ENCODE peak calls at places on chromosomes 6 and 20, in four cellular contexts. M is cardiac muscle cell, G is fibroblast of lung, K is OCI-LY7. E is an unnamed sample.

GRCh38 chr6:73290435-73290834 is 27.4 kb upstream of the KHDC1 start:
- DNase-seq in M (no peak), G (peak; percentile 32), K (no peak), E (no peak)

GRCh38 chr6:57198926-57199636 is 23.0 kb downstream of the RAB23 start:
- DNase-seq in M (no peak), G (no peak), K (no peak), E (no peak)

GRCh38 chr6:80541186-80541585 is 434.7 kb downstream of the BCKDHB start:
- DNase-seq in M (no peak), G (peak; percentile 96), K (no peak), E (peak; percentile 91)

GRCh38 chr20:37994512-37994911 is 38.7 kb downstream of the TTI1 start:
- DNase-seq in M (no peak), G (peak; percentile 89), K (no peak), E (peak; percentile 45)

GRCh38 chr6:3750324-3751018 is 1.0 kb downstream of the PXDC1 start:
- DNase-seq in M (peak; percentile 36), G (peak; percentile 74), K (no peak), E (peak; percentile 56)

GRCh38 chr20:21513881-21514540 is at the start of gene NKX2-2:
- DNase-seq in M (no peak), G (peak; percentile 56), K (no peak), E (no peak)

GRCh38 chr6:57303931-57304681 is 13.3 kb upstream of the PRIM2 start:
- DNase-seq in M (no peak), G (peak; percentile 47), K (no peak), E (no peak)

GRCh38 chr6:128111096-128111495 is 210.2 kb upstream of the THEMIS start:
- DNase-seq in M (no peak), G (peak; percentile 35), K (no peak), E (no peak)

GRCh38 chr20:62776692-62777527 is 19.4 kb upstream of the MRGBP start:
- DNase-seq in M (no peak), G (no peak), K (peak; percentile 86), E (peak; percentile 18)

GRCh38 chr6:144395835-144396234 is 110.7 kb downstream of the UTRN start:
- DNase-seq in M (no peak), G (no peak), K (no peak), E (no peak)

GRCh38 chr20:60649541-60649940 is 602.5 kb upstream of the CDH4 start:
- DNase-seq in M (no peak), G (no peak), K (no peak), E (no peak)

GRCh38 chr6:44126320-44127149 is 717 bp downstream of the MRPL14 start:
- DNase-seq in M (peak; percentile 77), G (peak; percentile 79), K (peak; percentile 53), E (peak; percentile 47)

GRCh38 chr6:5337573-5337972 is 76.3 kb downstream of the FARS2 start:
- DNase-seq in M (no peak), G (peak; percentile 83), K (no peak), E (no peak)

GRCh38 chr20:9051508-9051907 is 17.4 kb upstream of the PLCB4 start:
- DNase-seq in M (no peak), G (peak; percentile 98), K (no peak), E (peak; percentile 97)

GRCh38 chr6:79604583-79605037 is 26.5 kb upstream of the SH3BGRL2 start:
- DNase-seq in M (no peak), G (peak; percentile 98), K (no peak), E (no peak)

GRCh38 chr6:107328081-107328480 is 131.3 kb downstream of the PDSS2 start:
- DNase-seq in M (no peak), G (no peak), K (no peak), E (no peak)

GRCh38 chr6:126040826-126041225 is 54.5 kb downstream of the TRMT11 start:
- DNase-seq in M (no peak), G (peak; percentile 83), K (no peak), E (peak; percentile 23)

GRCh38 chr6:155646443-155646842 is 190.8 kb upstream of the NOX3 start:
- DNase-seq in M (no peak), G (peak; percentile 17), K (no peak), E (no peak)

GRCh38 chr6:98416027-98416426 is 418.3 kb upstream of the POU3F2 start:
- DNase-seq in M (no peak), G (no peak), K (no peak), E (no peak)

GRCh38 chr6:99603421-99604160 is 3.0 kb upstream of the PRDM13 start:
- DNase-seq in M (peak; percentile 73), G (peak; percentile 27), K (no peak), E (no peak)

GRCh38 chr20:19602660-19603389 is 155.2 kb upstream of the RIN2 start:
- DNase-seq in M (no peak), G (no peak), K (no peak), E (no peak)

GRCh38 chr20:50320910-50321796 is 130.5 kb downstream of the CEBPB start:
- DNase-seq in M (peak; percentile 85), G (peak; percentile 98), K (no peak), E (peak; percentile 92)

GRCh38 chr6:132820629-132821381 is 6.4 kb downstream of the RPS12 start:
- DNase-seq in M (no peak), G (peak; percentile 29), K (peak; percentile 31), E (peak; percentile 19)

GRCh38 chr20:59145926-59146800 is 17.5 kb upstream of the ZNF831 start:
- DNase-seq in M (peak; percentile 4), G (no peak), K (no peak), E (no peak)

GRCh38 chr6:98831057-98832031 is 3.0 kb upstream of the POU3F2 start:
- DNase-seq in M (peak; percentile 20), G (peak; percentile 32), K (no peak), E (no peak)

GRCh38 chr6:3788408-3789017 is 37.0 kb upstream of the PXDC1 start:
- DNase-seq in M (no peak), G (peak; percentile 35), K (no peak), E (no peak)

GRCh38 chr20:58546756-58547526 is 31.7 kb upstream of the APCDD1L start:
- DNase-seq in M (no peak), G (peak; percentile 43), K (no peak), E (no peak)

GRCh38 chr6:64683682-64684081 is 1023.3 kb downstream of the EYS start:
- DNase-seq in M (peak; percentile 6), G (peak; percentile 53), K (no peak), E (no peak)

DNA sequence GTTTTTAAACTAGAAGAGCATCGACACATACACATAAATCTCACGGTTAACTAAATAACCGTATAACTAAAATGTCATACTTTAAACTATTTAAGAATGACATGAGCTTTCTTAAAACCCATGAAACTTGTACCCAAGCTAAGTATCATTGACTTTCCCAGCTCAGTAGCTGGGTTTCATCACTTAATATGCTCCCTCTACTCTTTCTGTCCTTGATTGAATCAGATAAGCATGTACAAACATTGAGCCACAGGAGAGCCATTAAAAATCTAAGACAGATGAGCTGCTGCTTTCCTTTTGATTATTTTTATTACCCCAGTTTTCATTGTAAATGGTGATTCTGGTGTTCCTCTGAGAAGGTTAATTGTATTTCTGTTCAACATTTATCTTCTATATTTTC is 115.8 kb downstream of the FOXO3 start:
- DNase-seq in M (no peak), G (no peak), K (no peak), E (no peak)
- H3K4me1 ChIP-seq in M (peaks cover 26% of the 10 kb centered on the region), G (peaks cover 17% of the 10 kb centered on the region), K (peaks cover 36% of the 10 kb centered on the region), E (peaks cover 13% of the 10 kb centered on the region)

GRCh38 chr6:35054743-35055130 is 86.4 kb downstream of the TCP11 start:
- DNase-seq in M (no peak), G (no peak), K (no peak), E (no peak)

GRCh38 chr6:35053701-35054100 is 87.4 kb downstream of the TCP11 start:
- DNase-seq in M (no peak), G (no peak), K (no peak), E (no peak)

GRCh38 chr6:35055906-35056305 is 85.2 kb downstream of the TCP11 start:
- DNase-seq in M (no peak), G (peak; percentile 22), K (no peak), E (no peak)

GRCh38 chr6:35052694-35053565 is 88.2 kb downstream of the TCP11 start:
- DNase-seq in M (no peak), G (peak; percentile 36), K (no peak), E (no peak)

DNA sequence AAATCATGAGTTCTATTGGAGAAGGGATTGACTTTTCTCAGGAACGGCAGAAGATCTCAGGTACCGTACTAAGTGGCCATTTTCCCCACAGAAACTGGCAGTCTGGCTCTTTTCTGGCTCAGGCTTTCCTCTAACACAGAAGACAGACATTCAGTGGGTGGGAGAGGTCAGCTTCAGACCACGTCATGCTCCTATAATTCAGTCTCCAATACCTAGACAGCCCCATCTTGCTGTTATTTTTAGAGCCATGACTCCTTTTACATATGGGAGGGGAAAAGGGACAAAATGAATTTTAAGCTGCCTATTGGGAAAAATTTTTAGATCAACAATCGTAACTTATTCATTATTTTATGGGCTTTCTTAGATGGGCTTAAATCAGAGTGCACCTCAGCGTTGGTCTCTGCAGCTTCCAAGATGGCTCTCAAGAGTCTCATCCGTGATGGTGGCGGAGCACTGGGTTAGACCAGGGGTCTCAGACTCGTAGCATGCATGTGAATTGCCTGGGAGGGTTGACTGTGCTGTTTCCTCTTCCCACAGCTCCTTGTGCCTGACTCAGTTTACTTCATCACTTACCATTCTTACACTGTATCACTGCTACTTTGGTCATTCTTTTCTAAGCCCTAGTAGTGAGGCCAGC is 86.9 kb downstream of the TCP11 start:
- DNase-seq in M (no peak), G (peak; percentile 79), K (no peak), E (no peak)
- H3K4me1 ChIP-seq in M (no peaks in the 10 kb centered on the region), G (peaks cover 21% of the 10 kb centered on the region), K (peaks cover 9% of the 10 kb centered on the region), E (no peaks in the 10 kb centered on the region)

DNA sequence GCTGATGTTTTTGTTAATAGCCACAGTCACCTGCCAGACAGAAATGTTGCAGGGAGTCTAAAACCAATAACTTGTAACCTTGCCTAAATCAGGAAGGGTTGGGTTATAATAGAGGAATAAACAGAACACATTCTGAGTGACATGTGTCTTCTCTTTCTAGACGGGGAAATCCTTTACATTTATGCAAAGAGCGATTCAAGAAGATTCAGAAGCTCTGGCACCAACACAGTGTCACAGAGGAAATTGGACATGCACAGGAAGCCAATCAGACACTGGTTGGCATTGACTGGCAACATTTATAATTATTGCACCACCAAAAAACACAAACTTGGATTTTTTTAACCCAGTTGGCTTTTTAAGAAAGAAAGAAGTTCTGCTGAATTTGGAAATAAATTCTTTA is 31.5 kb downstream of the PRPH2 start:
- DNase-seq in M (no peak), G (no peak), K (no peak), E (no peak)
- H3K4me1 ChIP-seq in M (no peaks in the 10 kb centered on the region), G (peaks cover 8% of the 10 kb centered on the region), K (peaks cover 8% of the 10 kb centered on the region), E (peaks cover 18% of the 10 kb centered on the region)

DNA sequence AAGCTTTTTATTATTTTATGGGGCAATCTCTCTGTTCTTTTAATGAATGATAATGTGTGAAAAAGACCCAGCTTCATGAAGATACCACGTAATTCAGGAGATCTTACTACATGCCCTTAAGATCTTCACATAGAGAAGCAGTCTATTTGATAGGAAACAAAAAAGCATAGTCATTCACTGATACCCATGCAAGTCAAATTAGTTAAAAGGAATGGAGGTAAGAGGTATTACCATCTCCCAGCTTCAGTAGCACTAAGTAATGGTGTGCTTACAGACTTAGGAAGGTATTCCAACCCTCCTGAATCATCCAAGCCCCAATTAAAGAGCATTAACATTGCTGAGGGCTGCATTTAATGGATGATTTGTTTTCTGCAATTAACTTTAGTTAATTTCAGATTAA is 364.7 kb downstream of the SYNE1 start:
- DNase-seq in M (no peak), G (peak; percentile 61), K (no peak), E (peak; percentile 34)
- H3K4me1 ChIP-seq in M (no peaks in the 10 kb centered on the region), G (peaks cover 2% of the 10 kb centered on the region), K (no peaks in the 10 kb centered on the region), E (peaks cover 25% of the 10 kb centered on the region)

GRCh38 chr6:113635222-113635970 is 221.7 kb upstream of the MARCKS start:
- DNase-seq in M (no peak), G (no peak), K (no peak), E (no peak)
- H3K4me1 ChIP-seq in M (peaks cover 18% of the 10 kb centered on the region), G (peaks cover 11% of the 10 kb centered on the region), K (peaks cover 75% of the 10 kb centered on the region), E (peaks cover 40% of the 10 kb centered on the region)